ENCODE peak calls at places on chromosomes 12 and 14, in five cellular contexts. One of them, this sample, is unnamed.

GRCh38 chr12:56808954-56809353 is 45.8 kb downstream of the HSD17B6 start:
- DNase-seq in PC-9: no peak
- DNase-seq in GM23248: peak
- DNase-seq in fibroblast of lung: peak
- DNase-seq in neural progenitor cell: no peak
- DNase-seq in this sample: no peak

GRCh38 chr12:89461649-89462612 is 62.7 kb downstream of the GALNT4 start:
- DNase-seq in PC-9: peak
- DNase-seq in GM23248: peak
- DNase-seq in fibroblast of lung: peak
- DNase-seq in neural progenitor cell: peak
- DNase-seq in this sample: peak

GRCh38 chr14:52951730-52952481 is 1.1 kb upstream of the FERMT2 start:
- DNase-seq in PC-9: peak
- DNase-seq in GM23248: peak
- DNase-seq in fibroblast of lung: peak
- DNase-seq in neural progenitor cell: peak
- DNase-seq in this sample: no peak

GRCh38 chr12:42588981-42589464 is 523 bp downstream of the PRICKLE1 start:
- DNase-seq in PC-9: no peak
- DNase-seq in GM23248: peak
- DNase-seq in fibroblast of lung: peak
- DNase-seq in neural progenitor cell: peak
- DNase-seq in this sample: no peak

GRCh38 chr14:67673451-67673850 is 981 bp downstream of the VTI1B start:
- DNase-seq in PC-9: no peak
- DNase-seq in GM23248: peak
- DNase-seq in fibroblast of lung: no peak
- DNase-seq in neural progenitor cell: no peak
- DNase-seq in this sample: no peak

GRCh38 chr12:106425061-106425706 is 67.6 kb downstream of the POLR3B start:
- DNase-seq in PC-9: no peak
- DNase-seq in GM23248: no peak
- DNase-seq in fibroblast of lung: no peak
- DNase-seq in neural progenitor cell: peak
- DNase-seq in this sample: no peak

GRCh38 chr14:69268763-69269162 is 8.8 kb downstream of the GALNT16 start:
- DNase-seq in PC-9: no peak
- DNase-seq in GM23248: peak
- DNase-seq in fibroblast of lung: no peak
- DNase-seq in neural progenitor cell: no peak
- DNase-seq in this sample: no peak

GRCh38 chr14:70788893-70789292 is 20.4 kb downstream of the MAP3K9 start:
- DNase-seq in PC-9: no peak
- DNase-seq in GM23248: no peak
- DNase-seq in fibroblast of lung: no peak
- DNase-seq in neural progenitor cell: no peak
- DNase-seq in this sample: no peak

GRCh38 chr12:108972226-108972757 is 48.6 kb downstream of the SVOP start:
- DNase-seq in PC-9: no peak
- DNase-seq in GM23248: no peak
- DNase-seq in fibroblast of lung: no peak
- DNase-seq in neural progenitor cell: no peak
- DNase-seq in this sample: no peak

GRCh38 chr12:93245543-93245942 is 132.2 kb upstream of the NUDT4 start:
- DNase-seq in PC-9: no peak
- DNase-seq in GM23248: no peak
- DNase-seq in fibroblast of lung: no peak
- DNase-seq in neural progenitor cell: peak
- DNase-seq in this sample: peak

GRCh38 chr14:96497586-96497985 is 4.6 kb upstream of the PAPOLA start:
- DNase-seq in PC-9: no peak
- DNase-seq in GM23248: no peak
- DNase-seq in fibroblast of lung: no peak
- DNase-seq in neural progenitor cell: no peak
- DNase-seq in this sample: no peak

GRCh38 chr14:68813318-68813838 is 20.5 kb upstream of the ZFP36L1 start:
- DNase-seq in PC-9: no peak
- DNase-seq in GM23248: no peak
- DNase-seq in fibroblast of lung: no peak
- DNase-seq in neural progenitor cell: no peak
- DNase-seq in this sample: no peak

GRCh38 chr12:116266220-116266619 is 11.3 kb downstream of the MED13L start:
- DNase-seq in PC-9: no peak
- DNase-seq in GM23248: peak
- DNase-seq in fibroblast of lung: peak
- DNase-seq in neural progenitor cell: peak
- DNase-seq in this sample: no peak

GRCh38 chr12:2076196-2076570 is 23.4 kb downstream of the CACNA1C start:
- DNase-seq in PC-9: no peak
- DNase-seq in GM23248: peak
- DNase-seq in fibroblast of lung: peak
- DNase-seq in neural progenitor cell: no peak
- DNase-seq in this sample: no peak

GRCh38 chr14:34331728-34332623 is 130.1 kb downstream of the SPTSSA start:
- DNase-seq in PC-9: peak
- DNase-seq in GM23248: peak
- DNase-seq in fibroblast of lung: peak
- DNase-seq in neural progenitor cell: peak
- DNase-seq in this sample: peak

GRCh38 chr14:66069830-66070541 is 416.2 kb upstream of the CCDC196 start:
- DNase-seq in PC-9: no peak
- DNase-seq in GM23248: peak
- DNase-seq in fibroblast of lung: no peak
- DNase-seq in neural progenitor cell: no peak
- DNase-seq in this sample: no peak

GRCh38 chr12:530308-530707 is 70.6 kb downstream of the B4GALNT3 start:
- DNase-seq in PC-9: peak
- DNase-seq in GM23248: peak
- DNase-seq in fibroblast of lung: no peak
- DNase-seq in neural progenitor cell: no peak
- DNase-seq in this sample: no peak

GRCh38 chr12:117042171-117042809 is 56.9 kb downstream of the TESC start:
- DNase-seq in PC-9: peak
- DNase-seq in GM23248: peak
- DNase-seq in fibroblast of lung: no peak
- DNase-seq in neural progenitor cell: no peak
- DNase-seq in this sample: no peak

GRCh38 chr12:133129368-133130037 is 571 bp downstream of the ZNF891 start:
- DNase-seq in PC-9: no peak
- DNase-seq in GM23248: peak
- DNase-seq in fibroblast of lung: peak
- DNase-seq in neural progenitor cell: no peak
- DNase-seq in this sample: no peak

DNA sequence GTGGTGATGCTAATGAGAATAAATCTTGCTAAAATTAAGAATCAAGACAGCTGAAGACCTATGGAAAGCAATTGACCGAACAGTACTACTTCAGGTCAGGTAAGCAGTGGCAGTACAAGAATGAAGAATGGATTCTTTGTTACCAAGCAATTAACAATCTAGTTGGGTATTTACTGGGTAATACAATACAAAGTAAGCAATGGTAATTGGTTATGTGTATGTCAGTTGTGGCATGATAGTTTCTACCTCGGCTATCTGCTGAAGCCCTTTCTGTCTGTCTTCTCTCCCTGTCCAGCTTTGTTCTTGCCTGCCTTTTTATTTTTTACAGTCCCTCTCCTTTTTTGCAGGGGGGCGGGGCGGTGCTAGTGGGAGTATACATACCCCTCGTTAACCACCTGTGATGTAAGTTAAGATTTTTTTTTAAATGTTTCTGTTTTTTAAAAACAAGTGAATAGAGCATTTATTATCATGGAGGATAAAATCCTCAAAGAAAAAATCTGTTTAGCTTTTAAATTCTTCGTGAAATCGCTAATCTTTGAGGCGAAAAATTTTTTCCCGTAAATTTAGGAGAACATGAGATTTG is 75.9 kb downstream of the RCOR1 start:
- DNase-seq in PC-9: no peak
- DNase-seq in GM23248: no peak
- DNase-seq in fibroblast of lung: no peak
- DNase-seq in neural progenitor cell: no peak
- DNase-seq in this sample: no peak
- H3K4me2 ChIP-seq in PC-9: no peak
- H3K4me2 ChIP-seq in GM23248: no peak
- H3K4me2 ChIP-seq in fibroblast of lung: no peak
- H3K4me2 ChIP-seq in neural progenitor cell: peak
- H3K4me2 ChIP-seq in this sample: no peak

GRCh38 chr12:63151061-63151897 is at the start of gene AVPR1A:
- DNase-seq in PC-9: no peak
- DNase-seq in GM23248: peak
- DNase-seq in fibroblast of lung: no peak
- DNase-seq in neural progenitor cell: peak
- DNase-seq in this sample: no peak
- TF ChIP-seq EZH2 in PC-9: no peak
- TF ChIP-seq EZH2 in GM23248: peak
- TF ChIP-seq EZH2 in fibroblast of lung: peak
- TF ChIP-seq EZH2 in neural progenitor cell: peak
- TF ChIP-seq EZH2 in this sample: no peak

GRCh38 chr14:27090716-27091115 is 492.9 kb upstream of the NOVA1 start:
- DNase-seq in PC-9: no peak
- DNase-seq in GM23248: no peak
- DNase-seq in fibroblast of lung: no peak
- DNase-seq in neural progenitor cell: no peak
- DNase-seq in this sample: no peak
- H3K4me2 ChIP-seq in PC-9: no peak
- H3K4me2 ChIP-seq in GM23248: no peak
- H3K4me2 ChIP-seq in fibroblast of lung: no peak
- H3K4me2 ChIP-seq in neural progenitor cell: no peak
- H3K4me2 ChIP-seq in this sample: no peak

DNA sequence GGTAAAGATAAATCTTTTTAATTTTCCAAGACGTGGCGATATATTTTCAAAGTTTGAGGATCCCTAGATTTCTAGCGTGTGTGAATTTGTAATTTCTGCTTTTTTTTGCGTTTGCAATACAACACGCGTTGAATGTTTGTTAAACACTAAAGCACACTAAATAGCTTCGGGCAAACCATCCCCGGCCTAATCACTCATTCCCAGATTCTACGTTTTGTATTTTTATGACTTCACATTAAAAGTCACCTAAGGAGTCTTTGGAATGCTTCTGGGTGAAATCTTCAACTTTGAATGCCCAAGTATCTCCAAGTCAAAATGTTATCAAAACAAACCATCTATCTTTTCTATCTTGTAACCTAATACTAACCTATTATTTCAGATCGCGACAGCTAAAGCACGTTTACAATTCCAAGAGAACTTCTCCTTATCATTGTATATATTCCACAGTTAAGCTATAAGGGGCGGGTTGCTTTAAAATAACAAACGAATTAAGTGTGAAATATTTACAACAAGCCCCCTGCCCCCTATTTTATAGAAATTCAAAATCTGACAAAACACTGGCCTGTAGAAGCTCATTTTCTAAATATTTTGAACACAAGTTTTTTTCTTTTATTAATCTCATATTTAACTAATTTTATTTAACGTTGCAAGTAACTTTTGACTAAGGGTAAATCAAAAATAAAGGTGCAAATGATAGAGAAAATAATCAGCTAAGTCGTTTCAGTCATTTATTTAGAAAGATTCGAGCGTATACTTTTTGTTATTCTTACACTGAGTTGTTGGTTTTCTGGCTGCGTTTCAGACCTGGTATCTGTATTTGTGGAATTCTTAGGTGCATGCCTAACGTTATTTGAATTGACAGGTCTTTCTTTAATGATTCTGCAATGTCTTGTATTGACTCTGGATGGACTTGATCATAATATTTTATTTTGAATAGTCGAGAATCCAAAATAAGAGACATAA is 1.2 kb downstream of the ALX1 start:
- DNase-seq in PC-9: no peak
- DNase-seq in GM23248: no peak
- DNase-seq in fibroblast of lung: peak
- DNase-seq in neural progenitor cell: no peak
- DNase-seq in this sample: no peak
- TF ChIP-seq EZH2 in PC-9: no peak
- TF ChIP-seq EZH2 in GM23248: no peak
- TF ChIP-seq EZH2 in fibroblast of lung: no peak
- TF ChIP-seq EZH2 in neural progenitor cell: no peak
- TF ChIP-seq EZH2 in this sample: no peak

GRCh38 chr14:105338392-105338791 is 23.8 kb downstream of the PACS2 start:
- DNase-seq in PC-9: no peak
- DNase-seq in GM23248: no peak
- DNase-seq in fibroblast of lung: no peak
- DNase-seq in neural progenitor cell: no peak
- DNase-seq in this sample: no peak
- H3K4me2 ChIP-seq in PC-9: no peak
- H3K4me2 ChIP-seq in GM23248: no peak
- H3K4me2 ChIP-seq in fibroblast of lung: no peak
- H3K4me2 ChIP-seq in neural progenitor cell: no peak
- H3K4me2 ChIP-seq in this sample: no peak

GRCh38 chr14:63286071-63286470 is 32.7 kb downstream of the GPHB5 start:
- DNase-seq in PC-9: no peak
- DNase-seq in GM23248: no peak
- DNase-seq in fibroblast of lung: no peak
- DNase-seq in neural progenitor cell: no peak
- DNase-seq in this sample: no peak
- TF ChIP-seq EZH2 in PC-9: no peak
- TF ChIP-seq EZH2 in GM23248: no peak
- TF ChIP-seq EZH2 in fibroblast of lung: no peak
- TF ChIP-seq EZH2 in neural progenitor cell: no peak
- TF ChIP-seq EZH2 in this sample: no peak

GRCh38 chr12:127398026-127398715 is 868.8 kb upstream of the TMEM132C start:
- DNase-seq in PC-9: no peak
- DNase-seq in GM23248: no peak
- DNase-seq in fibroblast of lung: no peak
- DNase-seq in neural progenitor cell: no peak
- DNase-seq in this sample: no peak

GRCh38 chr12:127399451-127399850 is 867.5 kb upstream of the TMEM132C start:
- DNase-seq in PC-9: no peak
- DNase-seq in GM23248: no peak
- DNase-seq in fibroblast of lung: no peak
- DNase-seq in neural progenitor cell: no peak
- DNase-seq in this sample: no peak

GRCh38 chr12:127401005-127401404 is 866.0 kb upstream of the TMEM132C start:
- DNase-seq in PC-9: no peak
- DNase-seq in GM23248: peak
- DNase-seq in fibroblast of lung: peak
- DNase-seq in neural progenitor cell: no peak
- DNase-seq in this sample: no peak

GRCh38 chr12:127400231-127400630 is 866.7 kb upstream of the TMEM132C start:
- DNase-seq in PC-9: no peak
- DNase-seq in GM23248: peak
- DNase-seq in fibroblast of lung: no peak
- DNase-seq in neural progenitor cell: no peak
- DNase-seq in this sample: no peak

DNA sequence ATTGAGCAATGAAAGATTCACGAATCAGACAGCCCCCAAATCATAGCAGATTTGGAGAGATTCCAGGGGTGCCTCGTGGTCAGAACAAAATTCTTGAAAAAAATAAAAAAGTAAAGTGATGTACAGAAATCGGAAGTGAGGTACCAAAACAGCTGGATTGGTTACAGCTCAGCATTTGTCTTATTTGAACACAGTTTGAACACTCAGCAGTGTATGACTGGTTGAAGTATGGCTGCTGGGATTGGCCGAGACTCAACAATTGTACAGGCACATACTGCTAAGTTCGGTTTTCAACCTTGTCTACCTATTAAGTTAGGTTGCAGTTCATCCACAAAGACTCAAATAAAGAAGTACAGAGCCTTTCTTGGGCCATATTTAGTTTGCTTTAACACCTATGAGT is 865.4 kb upstream of the TMEM132C start:
- DNase-seq in PC-9: no peak
- DNase-seq in GM23248: no peak
- DNase-seq in fibroblast of lung: no peak
- DNase-seq in neural progenitor cell: no peak
- DNase-seq in this sample: no peak
- H3K4me2 ChIP-seq in PC-9: no peak
- H3K4me2 ChIP-seq in GM23248: peak
- H3K4me2 ChIP-seq in fibroblast of lung: no peak
- H3K4me2 ChIP-seq in neural progenitor cell: no peak
- H3K4me2 ChIP-seq in this sample: no peak

GRCh38 chr12:49339464-49339861 is 2.5 kb upstream of the C1QL4 start:
- DNase-seq in PC-9: no peak
- DNase-seq in GM23248: no peak
- DNase-seq in fibroblast of lung: no peak
- DNase-seq in neural progenitor cell: peak
- DNase-seq in this sample: no peak
- TF ChIP-seq EZH2 in PC-9: no peak
- TF ChIP-seq EZH2 in GM23248: no peak
- TF ChIP-seq EZH2 in fibroblast of lung: no peak
- TF ChIP-seq EZH2 in neural progenitor cell: no peak
- TF ChIP-seq EZH2 in this sample: no peak

This sample was measured in MM.1S.